ENCODE peak calls at places on chromosomes 6 and 20, in eight cellular contexts. C is B cell; B is NCI-H524; F is stimulated activated CD4-positive, alpha-beta T cell treated with anti-CD3 and anti-CD28 coated beads, TNF-alpha, amount 100 ng/mL, for 1 hour; P is stomach; J is NCI-H446 treated with DMSO at 0.1 percent for 48 hours; G is upper lobe of right lung; M is NCI-H2171. A is an unnamed sample.

GRCh38 chr6:37648465-37649330 is 49.0 kb downstream of the MDGA1 start:
- DNase-seq in C (no peak), B (no peak), F (no peak), P (peak; percentile 57), J (no peak), G (peak; percentile 70), M (no peak), A (peak; percentile 77)

GRCh38 chr20:47705497-47705856 is 79.8 kb downstream of the SULF2 start:
- DNase-seq in C (no peak), B (no peak), F (no peak), P (no peak), J (no peak), G (no peak), M (no peak), A (no peak)

GRCh38 chr6:80022803-80023202 is 18.4 kb downstream of the TTK start:
- DNase-seq in C (no peak), B (no peak), F (no peak), P (no peak), J (no peak), G (no peak), M (no peak), A (no peak)

GRCh38 chr6:147205690-147206600 is 1.7 kb downstream of the STXBP5 start:
- DNase-seq in C (no peak), B (peak; percentile 28), F (no peak), P (no peak), J (no peak), G (no peak), M (no peak), A (peak; percentile 68)

GRCh38 chr20:18001131-18001921 is 32.5 kb downstream of the MGME1 start:
- DNase-seq in C (no peak), B (no peak), F (no peak), P (peak; percentile 75), J (no peak), G (peak; percentile 80), M (no peak), A (no peak)

GRCh38 chr6:44076366-44077200 is 50.7 kb downstream of the MRPL14 start:
- DNase-seq in C (no peak), B (no peak), F (no peak), P (peak; percentile 74), J (no peak), G (peak; percentile 78), M (no peak), A (peak; percentile 62)

GRCh38 chr6:160386869-160387518 is 38.8 kb downstream of the SLC22A3 start:
- DNase-seq in C (no peak), B (no peak), F (no peak), P (peak; percentile 68), J (no peak), G (no peak), M (no peak), A (no peak)

GRCh38 chr6:148780918-148781436 is 34.1 kb downstream of the UST start:
- DNase-seq in C (no peak), B (no peak), F (no peak), P (no peak), J (no peak), G (no peak), M (no peak), A (no peak)

GRCh38 chr6:41786451-41787218 is 859 bp upstream of the TOMM6 start:
- DNase-seq in C (peak; percentile 88), B (peak; percentile 64), F (peak; percentile 85), P (peak; percentile 92), J (peak; percentile 36), G (peak; percentile 95), M (peak; percentile 80), A (peak; percentile 93)

GRCh38 chr6:28794175-28795002 is 129.4 kb downstream of the TRIM27 start:
- DNase-seq in C (no peak), B (peak; percentile 55), F (no peak), P (no peak), J (no peak), G (no peak), M (no peak), A (peak; percentile 29)

GRCh38 chr6:137223370-137224131 is 4.4 kb upstream of the IFNGR1 start:
- DNase-seq in C (no peak), B (no peak), F (no peak), P (peak; percentile 71), J (peak; percentile 45), G (no peak), M (no peak), A (peak; percentile 43)

GRCh38 chr6:42315991-42316378 is 98.3 kb upstream of the MRPS10 start:
- DNase-seq in C (no peak), B (no peak), F (no peak), P (no peak), J (no peak), G (no peak), M (no peak), A (peak; percentile 38)

GRCh38 chr6:29589423-29590048 is 4.6 kb downstream of the OR2H2 start:
- DNase-seq in C (peak; percentile 56), B (peak; percentile 31), F (peak; percentile 5), P (peak; percentile 34), J (no peak), G (no peak), M (no peak), A (peak; percentile 56)

GRCh38 chr6:43733471-43734293 is 36.3 kb upstream of the VEGFA start:
- DNase-seq in C (no peak), B (no peak), F (no peak), P (peak; percentile 10), J (no peak), G (peak; percentile 49), M (no peak), A (no peak)

GRCh38 chr6:25726122-25726911 is 28.2 kb upstream of the SLC17A4 start:
- DNase-seq in C (no peak), B (no peak), F (no peak), P (no peak), J (no peak), G (no peak), M (no peak), A (no peak)

GRCh38 chr20:46552460-46553420 is 2.3 kb upstream of the OCSTAMP start:
- DNase-seq in C (no peak), B (no peak), F (no peak), P (no peak), J (no peak), G (no peak), M (no peak), A (no peak)

GRCh38 chr6:155936551-155936950 is 480.9 kb upstream of the NOX3 start:
- DNase-seq in C (no peak), B (no peak), F (no peak), P (no peak), J (no peak), G (no peak), M (no peak), A (no peak)

GRCh38 chr6:41589223-41589622 is 43.0 kb downstream of the FOXP4 start:
- DNase-seq in C (no peak), B (no peak), F (no peak), P (no peak), J (no peak), G (no peak), M (no peak), A (no peak)

GRCh38 chr6:44560458-44561061 is 173.1 kb downstream of the CDC5L start:
- DNase-seq in C (peak; percentile 2), B (no peak), F (no peak), P (no peak), J (no peak), G (no peak), M (no peak), A (no peak)

GRCh38 chr6:41055149-41055548 is 2.1 kb downstream of the APOBEC2 start:
- DNase-seq in C (no peak), B (peak; percentile 87), F (no peak), P (no peak), J (no peak), G (no peak), M (peak; percentile 68), A (no peak)

GRCh38 chr20:34123309-34123708 is 11.3 kb upstream of the EIF2S2 start:
- DNase-seq in C (no peak), B (no peak), F (no peak), P (no peak), J (no peak), G (no peak), M (no peak), A (no peak)

GRCh38 chr6:169723991-169724553 is at the start of gene PHF10:
- DNase-seq in C (peak; percentile 41), B (peak; percentile 41), F (peak; percentile 39), P (peak; percentile 33), J (no peak), G (peak; percentile 73), M (peak; percentile 33), A (peak; percentile 22)

GRCh38 chr20:34300809-34301586 is 2.2 kb downstream of the AHCY start:
- DNase-seq in C (no peak), B (no peak), F (no peak), P (no peak), J (no peak), G (no peak), M (no peak), A (no peak)

GRCh38 chr6:169654590-169655391 is 47.0 kb downstream of the WDR27 start:
- DNase-seq in C (no peak), B (no peak), F (peak; percentile 36), P (peak; percentile 77), J (no peak), G (peak; percentile 86), M (peak; percentile 6), A (peak; percentile 69)

GRCh38 chr6:79403525-79403924 is 133.7 kb downstream of the LCA5 start:
- DNase-seq in C (no peak), B (no peak), F (no peak), P (no peak), J (no peak), G (no peak), M (no peak), A (no peak)

GRCh38 chr6:80988892-80989291 is 763.6 kb downstream of the TENT5A start:
- DNase-seq in C (no peak), B (peak; percentile 12), F (no peak), P (no peak), J (no peak), G (no peak), M (no peak), A (no peak)

GRCh38 chr20:35171753-35172433 is at the start of gene PROCR:
- DNase-seq in C (no peak), B (peak; percentile 74), F (no peak), P (peak; percentile 72), J (peak; percentile 82), G (peak; percentile 87), M (peak; percentile 76), A (peak; percentile 92)

GRCh38 chr6:158497620-158498019 is 62.3 kb upstream of the TMEM181 start:
- DNase-seq in C (no peak), B (no peak), F (no peak), P (no peak), J (no peak), G (no peak), M (no peak), A (no peak)

GRCh38 chr6:144415835-144416237 is 130.7 kb downstream of the UTRN start:
- DNase-seq in C (no peak), B (no peak), F (no peak), P (no peak), J (no peak), G (no peak), M (no peak), A (no peak)

GRCh38 chr6:53703047-53703446 is 37.5 kb upstream of the KLHL31 start:
- DNase-seq in C (no peak), B (peak; percentile 27), F (no peak), P (no peak), J (no peak), G (no peak), M (no peak), A (no peak)

GRCh38 chr6:52416629-52417151 is 3.5 kb upstream of the EFHC1 start:
- DNase-seq in C (peak; percentile 42), B (peak; percentile 71), F (no peak), P (no peak), J (peak; percentile 19), G (no peak), M (peak; percentile 25), A (peak; percentile 69)

GRCh38 chr20:53984354-53984753 is 86.0 kb downstream of the BCAS1 start:
- DNase-seq in C (no peak), B (no peak), F (no peak), P (no peak), J (no peak), G (no peak), M (no peak), A (no peak)

GRCh38 chr6:157937318-157937717 is 44.3 kb upstream of the SYNJ2 start:
- DNase-seq in C (no peak), B (no peak), F (no peak), P (no peak), J (no peak), G (no peak), M (no peak), A (no peak)

GRCh38 chr6:148526145-148526544 is 183.5 kb downstream of the SASH1 start:
- DNase-seq in C (no peak), B (no peak), F (no peak), P (no peak), J (no peak), G (no peak), M (no peak), A (no peak)